ENCODE peak calls at places on chromosomes 11 and 22, in nine cellular contexts. L is left ventricle myocardium inferior, K is right lobe of liver, R is small intestine, T is PC-9, F is prostate gland, X is colonic mucosa, C is HCT116, O is IMR-90. Q is an unnamed sample.

GRCh38 chr11:117117681-117118080 is 19.5 kb upstream of the SIK3 start:
- DNase-seq in L (no peak), K (no peak), R (no peak), T (no peak), F (no peak), X (no peak), C (no peak), O (no peak), Q (no peak)

GRCh38 chr22:49169074-49169744 is 658.5 kb downstream of the BRD1 start:
- DNase-seq in L (no peak), K (no peak), R (no peak), T (no peak), F (no peak), X (no peak), C (no peak), O (no peak), Q (no peak)

GRCh38 chr22:28023774-28024173 is 104.7 kb upstream of the PITPNB start:
- DNase-seq in L (peak), K (peak), R (no peak), T (no peak), F (no peak), X (peak), C (no peak), O (no peak), Q (no peak)

GRCh38 chr11:74008373-74009229 is at the start of gene UCP3:
- DNase-seq in L (no peak), K (no peak), R (no peak), T (no peak), F (no peak), X (no peak), C (no peak), O (no peak), Q (no peak)

GRCh38 chr22:31148953-31149627 is 8.8 kb upstream of the PLA2G3 start:
- DNase-seq in L (peak), K (no peak), R (peak), T (peak), F (peak), X (peak), C (peak), O (peak), Q (peak)

GRCh38 chr11:69392104-69392653 is 89.3 kb upstream of the LINC01488 start:
- DNase-seq in L (no peak), K (no peak), R (no peak), T (no peak), F (no peak), X (no peak), C (no peak), O (no peak), Q (no peak)

GRCh38 chr11:19711911-19712280 is 741 bp upstream of the NAV2 start:
- DNase-seq in L (no peak), K (no peak), R (peak), T (peak), F (peak), X (peak), C (no peak), O (no peak), Q (no peak)

GRCh38 chr11:19444231-19444630 is 203.5 kb upstream of the E2F8 start:
- DNase-seq in L (no peak), K (no peak), R (no peak), T (no peak), F (no peak), X (no peak), C (no peak), O (peak), Q (peak)

GRCh38 chr22:45996241-45997076 is 19.5 kb upstream of the WNT7B start:
- DNase-seq in L (peak), K (no peak), R (no peak), T (no peak), F (no peak), X (no peak), C (no peak), O (peak), Q (no peak)

GRCh38 chr11:65571940-65572339 is 398 bp upstream of the FAM89B start:
- DNase-seq in L (no peak), K (no peak), R (peak), T (peak), F (no peak), X (no peak), C (no peak), O (peak), Q (peak)

GRCh38 chr22:26527574-26528465 is 15.5 kb upstream of the TFIP11 start:
- DNase-seq in L (peak), K (no peak), R (no peak), T (no peak), F (no peak), X (no peak), C (no peak), O (no peak), Q (no peak)
- H3K27ac ChIP-seq in L (peak), K (peak), R (no peak), T (no peak), F (no peak), X (no peak), C (no peak), O (no peak), Q (no peak)

GRCh38 chr11:26043665-26044064 is 288.3 kb upstream of the ANO3 start:
- DNase-seq in L (no peak), K (no peak), R (no peak), T (no peak), F (no peak), X (no peak), C (no peak), O (no peak), Q (no peak)
- H3K27ac ChIP-seq in L (no peak), K (no peak), R (no peak), T (no peak), F (no peak), X (no peak), C (no peak), O (no peak), Q (no peak)

DNA sequence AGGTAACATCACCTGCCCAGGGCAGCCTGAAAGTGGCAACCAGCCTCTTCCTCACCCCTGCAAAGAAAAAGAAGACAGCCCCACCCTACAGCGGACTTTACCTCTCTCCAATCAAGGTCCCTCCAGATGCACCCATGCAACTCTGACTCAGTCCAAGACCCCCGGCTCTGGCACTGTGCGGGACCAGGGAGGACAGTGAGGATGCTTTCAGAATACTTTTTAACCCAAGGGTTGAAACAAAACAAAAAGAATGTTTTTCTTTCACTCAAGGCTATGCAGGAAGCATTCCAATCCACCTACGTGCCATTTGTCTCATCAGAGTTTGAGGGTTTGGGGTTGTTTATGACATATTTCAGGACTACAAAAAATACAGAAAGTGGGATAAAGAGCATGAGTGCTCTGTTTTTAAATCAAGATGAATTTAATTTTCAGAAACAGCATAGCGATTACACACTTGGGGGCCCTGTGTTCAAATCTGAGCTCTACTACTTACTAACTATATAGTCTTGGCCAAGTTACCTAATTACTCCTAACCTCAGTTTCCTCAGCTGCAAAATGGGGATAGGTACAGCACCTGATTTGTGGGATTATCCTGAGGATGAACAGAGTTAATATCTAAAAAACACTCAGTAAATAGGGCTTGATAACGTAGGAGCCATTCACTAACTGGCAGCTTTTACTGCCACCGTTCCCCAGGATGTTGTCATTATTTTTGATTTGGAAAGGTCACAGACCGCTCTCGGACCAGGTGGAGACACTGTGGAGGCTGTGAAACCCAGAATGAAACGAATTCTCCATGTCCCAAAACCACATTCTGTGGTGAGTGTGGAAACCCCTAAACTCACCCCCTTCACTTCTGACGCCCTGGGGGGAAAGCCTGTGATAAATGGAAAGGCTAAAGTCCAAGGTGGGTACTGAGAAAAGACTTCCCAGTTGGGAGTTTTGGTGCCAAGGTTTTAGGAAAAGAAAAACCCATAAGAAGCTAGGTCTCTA is 5.6 kb downstream of the PLAAT3 start:
- DNase-seq in L (no peak), K (peak), R (no peak), T (peak), F (no peak), X (no peak), C (no peak), O (peak), Q (peak)
- H3K27ac ChIP-seq in L (peak), K (peak), R (peak), T (peak), F (no peak), X (peak), C (no peak), O (no peak), Q (no peak)

GRCh38 chr11:11608783-11609232 is 13.0 kb downstream of the GALNT18 start:
- DNase-seq in L (no peak), K (no peak), R (no peak), T (no peak), F (no peak), X (no peak), C (no peak), O (peak), Q (peak)
- H3K27ac ChIP-seq in L (no peak), K (no peak), R (no peak), T (no peak), F (no peak), X (no peak), C (peak), O (no peak), Q (no peak)

GRCh38 chr11:43986327-43986726 is 43.9 kb downstream of the C11orf96 start:
- DNase-seq in L (no peak), K (no peak), R (no peak), T (no peak), F (no peak), X (no peak), C (no peak), O (no peak), Q (no peak)

GRCh38 chr11:43985386-43985752 is 42.9 kb downstream of the C11orf96 start:
- DNase-seq in L (no peak), K (no peak), R (no peak), T (no peak), F (no peak), X (no peak), C (no peak), O (no peak), Q (no peak)

GRCh38 chr11:43988040-43988793 is 45.8 kb downstream of the C11orf96 start:
- DNase-seq in L (no peak), K (no peak), R (no peak), T (no peak), F (no peak), X (no peak), C (no peak), O (peak), Q (peak)

GRCh38 chr11:43987384-43988039 is 45.1 kb downstream of the C11orf96 start:
- DNase-seq in L (peak), K (peak), R (peak), T (peak), F (no peak), X (peak), C (no peak), O (peak), Q (peak)

GRCh38 chr11:43986881-43987280 is 44.4 kb downstream of the C11orf96 start:
- DNase-seq in L (no peak), K (peak), R (no peak), T (no peak), F (no peak), X (no peak), C (no peak), O (no peak), Q (no peak)
- H3K27ac ChIP-seq in L (peak), K (peak), R (no peak), T (no peak), F (no peak), X (peak), C (no peak), O (no peak), Q (no peak)

GRCh38 chr11:34266987-34267386 is 90.8 kb downstream of the ABTB2 start:
- DNase-seq in L (peak), K (no peak), R (no peak), T (no peak), F (no peak), X (no peak), C (no peak), O (no peak), Q (peak)
- H3K27ac ChIP-seq in L (peak), K (no peak), R (no peak), T (peak), F (no peak), X (no peak), C (no peak), O (peak), Q (no peak)

GRCh38 chr11:13286247-13286821 is 8.7 kb downstream of the BMAL1 start:
- DNase-seq in L (no peak), K (no peak), R (peak), T (no peak), F (no peak), X (no peak), C (no peak), O (no peak), Q (no peak)
- H3K27ac ChIP-seq in L (no peak), K (no peak), R (no peak), T (no peak), F (no peak), X (no peak), C (no peak), O (no peak), Q (no peak)